ENCODE peak calls at places on chromosome 12, in eight cellular contexts. K is SHP77 treated with DMSO at 0.1 percent for 48 hours; B is hypothalamus; P is CD8-positive, alpha-beta memory T cell; W is T-helper 2 cell treated with Interferon-gamma antibody and Interleukin-4, amounts not matched to agents 5 μg/mL and 100 μg/mL, for 36 hours; T is Right ventricle myocardium superior; V is stimulated activated CD8-positive, alpha-beta memory T cell treated with anti-CD3 and anti-CD28 coated beads, Interleukin-2, amount 100 ng/mL, for 1 hour; F is HuH-7.5. E is an unnamed sample.
A peak's percentile ranks its signal among the peaks of the same experiment; 100 is the strongest.

GRCh38 chr12:50215033-50215432 is 47.9 kb upstream of the CERS5 start:
- DNase-seq in K (no peak), B (no peak), P (no peak), W (no peak), T (no peak), V (no peak), F (no peak), E (no peak)

GRCh38 chr12:70402597-70402996 is 36.5 kb downstream of the KCNMB4 start:
- DNase-seq in K (no peak), B (no peak), P (no peak), W (no peak), T (no peak), V (no peak), F (no peak), E (no peak)

GRCh38 chr12:583251-583869 is 79.9 kb downstream of the NINJ2 start:
- DNase-seq in K (no peak), B (no peak), P (no peak), W (no peak), T (peak; percentile 83), V (no peak), F (peak; percentile 62), E (no peak)

GRCh38 chr12:67155863-67156262 is 113.3 kb upstream of the CAND1 start:
- DNase-seq in K (no peak), B (no peak), P (no peak), W (no peak), T (no peak), V (no peak), F (no peak), E (peak; percentile 24)

GRCh38 chr12:7832059-7832696 is 40.5 kb downstream of the SLC2A14 start:
- DNase-seq in K (no peak), B (peak; percentile 1), P (no peak), W (peak; percentile 18), T (no peak), V (no peak), F (peak; percentile 71), E (peak; percentile 56)

GRCh38 chr12:58346032-58346632 is 404.8 kb downstream of the ATP23 start:
- DNase-seq in K (peak; percentile 27), B (no peak), P (peak; percentile 2), W (no peak), T (no peak), V (no peak), F (peak; percentile 18), E (peak; percentile 38)

GRCh38 chr12:3328081-3328480 is 162.9 kb upstream of the PRMT8 start:
- DNase-seq in K (no peak), B (no peak), P (no peak), W (no peak), T (no peak), V (no peak), F (no peak), E (no peak)

GRCh38 chr12:56160160-56160763 is 2.1 kb downstream of the MYL6 start:
- DNase-seq in K (no peak), B (no peak), P (peak; percentile 67), W (peak; percentile 57), T (no peak), V (no peak), F (no peak), E (peak; percentile 52)

GRCh38 chr12:46402451-46402850 is 29.9 kb upstream of the SLC38A2 start:
- DNase-seq in K (no peak), B (no peak), P (no peak), W (no peak), T (no peak), V (no peak), F (no peak), E (no peak)

GRCh38 chr12:88242939-88243338 is 100.8 kb downstream of the TMTC3 start:
- DNase-seq in K (no peak), B (no peak), P (no peak), W (no peak), T (no peak), V (no peak), F (no peak), E (no peak)

GRCh38 chr12:14931359-14931758 is 7.0 kb downstream of the ERP27 start:
- DNase-seq in K (no peak), B (no peak), P (no peak), W (no peak), T (no peak), V (no peak), F (no peak), E (no peak)

GRCh38 chr12:124588689-124589318 is 21.4 kb upstream of the NCOR2 start:
- DNase-seq in K (no peak), B (no peak), P (no peak), W (peak; percentile 24), T (peak; percentile 61), V (no peak), F (no peak), E (peak; percentile 71)

GRCh38 chr12:90959538-90960139 is 4.7 kb upstream of the CCER1 start:
- DNase-seq in K (peak; percentile 42), B (no peak), P (no peak), W (no peak), T (no peak), V (no peak), F (no peak), E (peak; percentile 47)

GRCh38 chr12:47758834-47759690 is at the start of gene RAPGEF3:
- DNase-seq in K (no peak), B (peak; percentile 93), P (peak; percentile 60), W (peak; percentile 76), T (peak; percentile 92), V (peak; percentile 37), F (peak; percentile 94), E (peak; percentile 67)

GRCh38 chr12:106081606-106082005 is 57.1 kb downstream of the NUAK1 start:
- DNase-seq in K (no peak), B (no peak), P (no peak), W (no peak), T (no peak), V (no peak), F (no peak), E (peak; percentile 47)

GRCh38 chr12:106883421-106883820 is 72.3 kb upstream of the TMEM263 start:
- DNase-seq in K (no peak), B (no peak), P (no peak), W (no peak), T (no peak), V (no peak), F (no peak), E (peak; percentile 36)

GRCh38 chr12:8950702-8951478 is 1.4 kb upstream of the M6PR start:
- DNase-seq in K (no peak), B (no peak), P (peak; percentile 50), W (no peak), T (no peak), V (no peak), F (no peak), E (no peak)

GRCh38 chr12:28759334-28759733 is 389.7 kb upstream of the FAR2 start:
- DNase-seq in K (no peak), B (no peak), P (no peak), W (no peak), T (no peak), V (no peak), F (no peak), E (no peak)

GRCh38 chr12:67137256-67137655 is 131.9 kb upstream of the CAND1 start:
- DNase-seq in K (no peak), B (no peak), P (no peak), W (no peak), T (no peak), V (no peak), F (no peak), E (no peak)

GRCh38 chr12:91663331-91663998 is 480.8 kb upstream of the DCN start:
- DNase-seq in K (peak; percentile 62), B (no peak), P (no peak), W (no peak), T (no peak), V (no peak), F (no peak), E (no peak)

GRCh38 chr12:74365178-74365964 is 172.3 kb upstream of the ATXN7L3B start:
- DNase-seq in K (peak; percentile 10), B (no peak), P (no peak), W (no peak), T (no peak), V (no peak), F (no peak), E (peak; percentile 43)

GRCh38 chr12:3491938-3492867 is 1.2 kb downstream of the PRMT8 start:
- DNase-seq in K (no peak), B (peak; percentile 34), P (peak; percentile 10), W (peak; percentile 30), T (peak; percentile 66), V (no peak), F (peak; percentile 83), E (peak; percentile 25)

GRCh38 chr12:116288735-116289134 is 11.2 kb upstream of the MED13L start:
- DNase-seq in K (no peak), B (no peak), P (no peak), W (no peak), T (no peak), V (no peak), F (no peak), E (no peak)

GRCh38 chr12:50901685-50902113 is 50.6 kb upstream of the HIGD1C start:
- DNase-seq in K (no peak), B (no peak), P (no peak), W (no peak), T (no peak), V (no peak), F (no peak), E (no peak)

GRCh38 chr12:49342066-49342913 is 4.4 kb upstream of the DNAJC22 start:
- DNase-seq in K (peak; percentile 92), B (peak; percentile 68), P (peak; percentile 57), W (peak; percentile 77), T (peak; percentile 83), V (peak; percentile 41), F (peak; percentile 98), E (peak; percentile 62)

GRCh38 chr12:56488041-56488955 is at the start of gene GLS2:
- DNase-seq in K (peak; percentile 84), B (peak; percentile 68), P (peak; percentile 79), W (peak; percentile 61), T (peak; percentile 81), V (peak; percentile 45), F (peak; percentile 82), E (peak; percentile 75)

GRCh38 chr12:121697093-121697698 is 15.4 kb upstream of the TMEM120B start:
- DNase-seq in K (peak; percentile 29), B (no peak), P (peak; percentile 61), W (no peak), T (no peak), V (no peak), F (no peak), E (no peak)

GRCh38 chr12:34298176-34298970 is 276.1 kb downstream of the ALG10 start:
- DNase-seq in K (no peak), B (no peak), P (no peak), W (no peak), T (peak; percentile 15), V (no peak), F (no peak), E (no peak)

GRCh38 chr12:84856156-84856900 is 56.3 kb downstream of the SLC6A15 start:
- DNase-seq in K (no peak), B (no peak), P (no peak), W (no peak), T (no peak), V (no peak), F (no peak), E (peak; percentile 32)

GRCh38 chr12:96719671-96720362 is 187.2 kb upstream of the NEDD1 start:
- DNase-seq in K (peak; percentile 78), B (no peak), P (peak; percentile 18), W (no peak), T (no peak), V (no peak), F (no peak), E (peak; percentile 53)

GRCh38 chr12:96902076-96902475 is 5.0 kb upstream of the NEDD1 start:
- DNase-seq in K (no peak), B (no peak), P (no peak), W (no peak), T (no peak), V (no peak), F (no peak), E (no peak)

GRCh38 chr12:64538146-64538545 is 72.1 kb upstream of the RASSF3 start:
- DNase-seq in K (no peak), B (no peak), P (no peak), W (no peak), T (no peak), V (no peak), F (no peak), E (no peak)